ENCODE peak calls at places on chromosomes 16 and 17, in eight cellular contexts. X, D, P, Y, G, I, T and E are unnamed samples.

GRCh38 chr16:68289621-68290329 is 21.0 kb downstream of the SLC7A6OS start:
- DNase-seq in D (no peak), G (no peak), I (peak; percentile 78), Y (no peak), T (no peak), P (peak; percentile 88), X (no peak), E (no peak)

GRCh38 chr17:72439893-72440502 is 319.2 kb downstream of the SOX9 start:
- DNase-seq in G (no peak), T (no peak), Y (no peak), P (no peak), D (no peak), X (no peak), I (no peak), E (no peak)

GRCh38 chr17:50909765-50910661 is 43.9 kb upstream of the TOB1 start:
- DNase-seq in I (no peak), P (no peak), G (no peak), X (no peak), T (no peak), D (no peak), Y (peak; percentile 89), E (no peak)

GRCh38 chr16:88691924-88692560 is 5.7 kb upstream of the SNAI3 start:
- DNase-seq in T (peak; percentile 81), D (no peak), X (no peak), Y (peak; percentile 65), P (no peak), I (no peak), G (no peak), E (no peak)

GRCh38 chr17:48002208-48002919 is 31.5 kb downstream of the CDK5RAP3 start:
- DNase-seq in I (peak; percentile 91), G (no peak), X (peak; percentile 94), Y (no peak), D (peak; percentile 15), T (no peak), P (peak; percentile 60), E (peak; percentile 83)

GRCh38 chr16:81939164-81940067 is 71.9 kb downstream of the SDR42E1 start:
- DNase-seq in X (no peak), T (no peak), P (no peak), D (no peak), Y (no peak), I (no peak), G (peak; percentile 77), E (no peak)

GRCh38 chr17:79038545-79039135 is 14.7 kb downstream of the C1QTNF1 start:
- DNase-seq in Y (no peak), I (peak; percentile 86), G (no peak), D (no peak), X (peak; percentile 94), T (no peak), P (no peak), E (no peak)

GRCh38 chr17:48314716-48315115 is 115.3 kb downstream of the SKAP1 start:
- DNase-seq in D (no peak), T (no peak), Y (no peak), P (no peak), G (no peak), X (no peak), I (no peak), E (no peak)

GRCh38 chr17:45022655-45023339 is 28.6 kb downstream of the DCAKD start:
- DNase-seq in G (no peak), D (no peak), X (no peak), I (no peak), P (no peak), T (no peak), Y (no peak), E (no peak)

GRCh38 chr16:23694707-23695373 is 16.2 kb downstream of the PLK1 start:
- DNase-seq in T (no peak), D (no peak), Y (no peak), P (peak; percentile 38), G (peak; percentile 94), I (peak; percentile 68), X (no peak), E (peak; percentile 18)

GRCh38 chr17:63785556-63785955 is 11.6 kb downstream of the DDX42 start:
- DNase-seq in D (no peak), X (peak; percentile 82), T (no peak), Y (no peak), G (no peak), I (peak; percentile 76), P (no peak), E (no peak)

GRCh38 chr16:84641643-84642358 is 6.5 kb upstream of the KLHL36 start:
- DNase-seq in D (no peak), X (no peak), P (no peak), Y (no peak), T (no peak), I (no peak), G (no peak), E (no peak)

GRCh38 chr16:1031666-1032065 is 40.9 kb upstream of the SSTR5 start:
- DNase-seq in D (no peak), T (no peak), Y (no peak), P (no peak), I (no peak), X (no peak), G (no peak), E (no peak)

DNA sequence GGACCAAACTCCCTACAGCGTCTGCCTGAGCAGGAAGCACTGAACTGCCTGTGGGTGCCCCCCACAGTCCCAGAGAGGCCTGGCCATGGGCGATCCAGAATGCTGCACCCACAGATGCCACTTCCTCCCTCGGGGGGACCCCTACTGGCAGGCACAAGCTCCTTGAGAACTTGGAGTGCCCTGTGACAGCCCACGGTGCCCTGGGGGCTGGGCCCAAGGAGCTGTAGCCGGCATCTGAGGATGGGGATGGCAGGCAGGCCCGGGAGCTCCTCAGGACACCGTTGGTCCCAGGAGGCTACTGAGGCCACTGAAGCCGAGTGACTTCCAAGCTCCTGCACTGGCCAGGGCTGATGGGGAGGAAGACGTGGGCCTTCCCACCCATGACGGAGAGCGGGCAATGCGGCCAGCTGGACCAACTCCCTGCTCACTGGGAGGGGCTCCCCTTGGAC is 15.1 kb upstream of the RASD1 start:
- DNase-seq in D (no peak), I (no peak), P (no peak), X (no peak), T (no peak), Y (peak; percentile 38), G (no peak), E (no peak)
- H3K4me3 ChIP-seq in D (no peak overlapping the region), I (no peak overlapping the region), P (no peak overlapping the region), X (no peak overlapping the region), T (no peak overlapping the region), Y (no peak overlapping the region), G (no peak overlapping the region), E (no peak overlapping the region)

GRCh38 chr17:66450008-66450856 is 147.8 kb downstream of the PRKCA start:
- DNase-seq in Y (no peak), P (no peak), X (no peak), T (no peak), I (no peak), G (peak; percentile 11), D (no peak), E (no peak)

GRCh38 chr17:66448008-66448644 is 145.7 kb downstream of the PRKCA start:
- DNase-seq in T (no peak), I (peak; percentile 38), G (no peak), Y (no peak), X (no peak), D (no peak), P (no peak), E (no peak)

GRCh38 chr17:66450857-66451158 is 148.4 kb downstream of the PRKCA start:
- DNase-seq in D (no peak), I (no peak), T (no peak), Y (no peak), P (no peak), X (no peak), G (no peak), E (no peak)

GRCh38 chr17:66449418-66449977 is 147.1 kb downstream of the PRKCA start:
- DNase-seq in X (no peak), Y (no peak), I (no peak), P (no peak), G (peak; percentile 20), T (no peak), D (no peak), E (no peak)

DNA sequence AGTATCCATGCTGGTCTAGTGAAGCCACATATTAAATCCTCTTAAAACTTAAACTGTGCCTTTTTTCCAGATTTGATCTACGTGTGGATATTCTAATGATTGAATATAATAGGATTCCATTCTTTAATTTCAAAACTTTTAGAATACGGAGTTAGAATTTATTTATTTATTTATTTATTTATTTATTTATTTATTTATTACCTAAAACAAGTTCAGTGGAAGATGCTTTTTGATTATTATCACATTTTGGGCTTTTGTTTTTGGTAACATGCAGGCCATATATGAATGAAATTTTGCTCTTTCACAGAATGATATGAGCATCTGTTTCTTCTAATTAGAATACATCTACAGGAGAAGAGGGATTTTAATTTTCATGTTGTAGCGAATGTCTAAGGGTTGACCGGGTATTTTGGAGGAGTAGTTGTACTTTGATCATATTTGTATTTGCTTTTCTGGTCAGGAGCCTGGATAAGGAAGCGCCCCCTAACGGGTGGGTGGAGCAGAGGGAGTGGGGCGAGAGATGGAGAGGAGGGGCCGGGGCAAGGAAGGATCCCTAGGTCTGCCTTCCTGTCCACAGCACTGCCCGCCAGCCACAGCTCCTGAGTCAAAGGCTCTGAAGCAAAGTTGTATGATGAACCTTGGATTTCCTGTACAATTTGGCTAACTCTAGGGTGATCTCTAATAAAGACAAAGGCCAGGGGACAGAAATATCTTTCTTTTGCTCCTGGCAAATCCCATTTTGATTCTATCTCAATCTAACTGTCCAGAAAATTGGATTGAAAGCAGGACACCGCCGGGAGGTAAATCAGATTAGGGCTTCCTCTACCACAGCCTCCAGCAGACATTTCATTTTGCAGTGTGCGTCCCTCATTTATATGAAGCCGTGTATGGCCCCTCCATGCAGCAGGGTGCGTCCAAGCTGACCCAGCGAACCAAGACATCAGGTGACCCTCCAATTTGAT is 149.1 kb downstream of the PRKCA start:
- DNase-seq in G (peak; percentile 80), P (peak; percentile 63), D (no peak), Y (peak; percentile 81), I (no peak), T (no peak), X (no peak), E (no peak)
- TF ChIP-seq CTCF in G (peak; percentile 80), P (peak; percentile 54), D (no peak), Y (peak; percentile 65), I (no peak), T (no peak), X (peak; percentile 52), E (no peak)

DNA sequence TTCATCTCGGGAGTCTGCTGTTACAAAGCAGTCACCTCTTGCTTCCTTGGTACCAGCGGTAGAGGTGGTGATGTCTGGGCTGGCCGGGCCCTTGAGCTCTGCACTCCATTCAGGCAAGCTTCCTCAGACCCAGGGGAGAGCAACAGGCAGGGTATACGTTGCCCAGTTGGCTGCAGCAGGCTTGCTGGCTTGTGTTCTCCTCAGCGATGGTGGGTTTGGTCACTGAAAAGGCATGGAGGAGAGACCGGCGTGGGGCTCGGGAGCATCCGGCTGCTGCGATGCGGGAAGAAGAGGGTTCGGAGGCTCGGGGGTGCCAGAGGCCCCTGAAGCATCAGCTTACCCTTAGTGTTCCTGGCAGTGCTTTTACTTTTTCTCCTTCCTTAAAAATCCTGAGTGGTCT is 25.8 kb downstream of the SAP30BP start:
- DNase-seq in G (no peak), Y (peak; percentile 35), X (no peak), T (no peak), P (no peak), D (no peak), I (peak; percentile 32), E (no peak)
- H3K36me3 ChIP-seq in G (no peaks in the 10 kb centered on the region), Y (peaks cover 7% of the 10 kb centered on the region), X (peaks cover 44% of the 10 kb centered on the region), T (peaks cover 75% of the 10 kb centered on the region), P (peaks cover 76% of the 10 kb centered on the region), D (peaks cover 10% of the 10 kb centered on the region), I (peaks cover 19% of the 10 kb centered on the region), E (peaks cover 1% of the 10 kb centered on the region)

DNA sequence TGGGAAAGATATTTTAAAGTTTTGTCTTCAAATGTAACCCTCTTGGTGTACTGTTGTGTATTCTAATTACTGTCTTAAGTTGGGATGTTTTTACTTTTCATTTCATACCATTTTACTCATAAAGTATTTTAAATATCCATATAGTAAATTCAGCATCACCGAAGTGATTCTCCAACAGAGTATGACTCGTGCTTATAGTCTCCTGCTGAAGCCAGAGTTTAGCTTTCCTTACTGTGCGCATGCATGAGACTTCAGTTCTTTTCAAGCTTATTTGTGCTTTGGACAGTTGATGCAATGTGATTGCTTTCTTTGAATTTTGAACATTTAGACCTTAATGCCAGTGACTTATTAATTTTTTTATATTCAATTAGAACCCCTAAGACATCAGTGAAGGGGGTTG is 7.4 kb upstream of the VPS35L start:
- DNase-seq in G (no peak), P (no peak), X (no peak), D (no peak), I (no peak), T (no peak), Y (no peak), E (no peak)
- H3K4me3 ChIP-seq in G (no peak overlapping the region), P (no peak overlapping the region), X (no peak overlapping the region), D (no peak overlapping the region), I (no peak overlapping the region), T (no peak overlapping the region), Y (no peak overlapping the region), E (no peak overlapping the region)